ENCODE peak calls at places on chromosome X, in six cellular contexts. C, L, V, E, P and U are unnamed samples.

GRCh38 chrX:63350551-63350950 is 581 bp downstream of the SPIN4 start:
- DNase-seq in P (peak; percentile 48), C (no peak), L (peak; percentile 44), E (peak; percentile 22), V (peak; percentile 47), U (peak; percentile 57)

GRCh38 chrX:49725401-49725800 is 29.6 kb upstream of the PAGE1 start:
- DNase-seq in P (no peak), V (no peak), C (no peak), E (no peak), L (no peak), U (no peak)

GRCh38 chrX:136030357-136031225 is 45.4 kb downstream of the SLC9A6 start:
- DNase-seq in V (peak; percentile 9), E (no peak), L (peak; percentile 62), C (peak; percentile 94), P (peak; percentile 26), U (peak; percentile 27)

GRCh38 chrX:116031331-116031730 is 139.2 kb upstream of the AGTR2 start:
- DNase-seq in C (no peak), V (no peak), P (no peak), E (no peak), L (no peak), U (no peak)

GRCh38 chrX:77342028-77342427 is 105.2 kb upstream of the FGF16 start:
- DNase-seq in C (no peak), E (no peak), L (no peak), V (no peak), P (no peak), U (no peak)

GRCh38 chrX:130098202-130098552 is 12.1 kb downstream of the ELF4 start:
- DNase-seq in P (no peak), C (no peak), L (no peak), V (no peak), E (no peak), U (no peak)

GRCh38 chrX:13937370-13938052 is 92.2 kb downstream of the GEMIN8 start:
- DNase-seq in P (no peak), E (no peak), C (no peak), V (no peak), L (peak; percentile 1), U (peak; percentile 51)

GRCh38 chrX:138704101-138704500 is 7.4 kb downstream of the FGF13 start:
- DNase-seq in L (no peak), P (no peak), E (no peak), V (no peak), C (no peak), U (no peak)

GRCh38 chrX:47481160-47481559 is 1.9 kb downstream of the ZNF41 start:
- DNase-seq in P (no peak), C (peak; percentile 35), E (no peak), V (no peak), L (no peak), U (no peak)